ENCODE peak calls at places on chromosome 2, in eight cellular contexts. R is NCI-H1105; F is activated T-cell treated with anti-CD3 and anti-CD28 coated beads, Interleukin-2, amount 50 U/mL, for 72 hours; U is lower lobe of right lung; J is activated CD4-positive, alpha-beta T cell treated with anti-CD3 and anti-CD28 coated beads, Interleukin-2, amount 10 ng/mL, durations not matched to agents 24 days and 14 days; K is ovary; Z is A549; L is AG08395. E is an unnamed sample.
A peak's percentile ranks its signal among the peaks of the same experiment; 100 is the strongest.

GRCh38 chr2:126715111-126715510 is 59.2 kb downstream of the GYPC start:
- DNase-seq in R (no peak), F (no peak), U (no peak), J (no peak), K (no peak), Z (no peak), L (no peak), E (no peak)

GRCh38 chr2:165294912-165295311 is 55.7 kb downstream of the SCN2A start:
- DNase-seq in R (no peak), F (no peak), U (no peak), J (no peak), K (no peak), Z (no peak), L (no peak), E (no peak)

GRCh38 chr2:72144412-72144745 is 3.3 kb downstream of the CYP26B1 start:
- DNase-seq in R (no peak), F (no peak), U (no peak), J (no peak), K (no peak), Z (no peak), L (no peak), E (no peak)

GRCh38 chr2:7594211-7594610 is 677.0 kb downstream of the RNF144A start:
- DNase-seq in R (no peak), F (no peak), U (no peak), J (peak; percentile 57), K (no peak), Z (no peak), L (no peak), E (no peak)

GRCh38 chr2:36743954-36744353 is 47.4 kb downstream of the VIT start:
- DNase-seq in R (no peak), F (no peak), U (no peak), J (no peak), K (no peak), Z (no peak), L (no peak), E (no peak)

GRCh38 chr2:195848119-195848899 is 191.3 kb downstream of the SLC39A10 start:
- DNase-seq in R (no peak), F (peak; percentile 6), U (no peak), J (no peak), K (no peak), Z (peak; percentile 14), L (no peak), E (no peak)

GRCh38 chr2:169141713-169142352 is 72.5 kb downstream of the DHRS9 start:
- DNase-seq in R (peak; percentile 25), F (peak; percentile 67), U (no peak), J (peak; percentile 88), K (no peak), Z (peak; percentile 64), L (peak; percentile 60), E (peak; percentile 70)

GRCh38 chr2:28445448-28446258 is 50.2 kb upstream of the PLB1 start:
- DNase-seq in R (no peak), F (peak; percentile 77), U (no peak), J (no peak), K (no peak), Z (peak; percentile 87), L (peak; percentile 95), E (no peak)

GRCh38 chr2:135925571-135925970 is 49.3 kb upstream of the MCM6 start:
- DNase-seq in R (no peak), F (no peak), U (no peak), J (no peak), K (no peak), Z (no peak), L (peak; percentile 2), E (no peak)

GRCh38 chr2:25677877-25678276 is 4.5 kb upstream of the DTNB start:
- DNase-seq in R (no peak), F (no peak), U (no peak), J (no peak), K (no peak), Z (no peak), L (no peak), E (no peak)

GRCh38 chr2:141560723-141561122 is 570.1 kb downstream of the LRP1B start:
- DNase-seq in R (no peak), F (no peak), U (no peak), J (no peak), K (no peak), Z (no peak), L (no peak), E (no peak)

GRCh38 chr2:113234721-113235346 is 43.9 kb downstream of the PAX8 start:
- DNase-seq in R (no peak), F (no peak), U (no peak), J (no peak), K (no peak), Z (no peak), L (no peak), E (no peak)

GRCh38 chr2:27903649-27904544 is 13.4 kb downstream of the BABAM2 start:
- DNase-seq in R (no peak), F (peak; percentile 21), U (no peak), J (no peak), K (no peak), Z (peak; percentile 61), L (no peak), E (no peak)

GRCh38 chr2:119753041-119753929 is 6.4 kb upstream of the PTPN4 start:
- DNase-seq in R (no peak), F (peak; percentile 15), U (no peak), J (peak; percentile 81), K (no peak), Z (peak; percentile 64), L (peak; percentile 53), E (peak; percentile 43)

GRCh38 chr2:222756362-222756831 is 84.9 kb downstream of the MOGAT1 start:
- DNase-seq in R (no peak), F (no peak), U (no peak), J (no peak), K (no peak), Z (no peak), L (no peak), E (no peak)

GRCh38 chr2:151713291-151713903 is 20.9 kb downstream of the NEB start:
- DNase-seq in R (no peak), F (no peak), U (no peak), J (no peak), K (no peak), Z (no peak), L (no peak), E (no peak)

GRCh38 chr2:132037527-132038178 is 124.1 kb downstream of the ANKRD30BL start:
- DNase-seq in R (peak; percentile 26), F (no peak), U (peak; percentile 38), J (no peak), K (no peak), Z (no peak), L (peak; percentile 1), E (peak; percentile 49)

GRCh38 chr2:188245230-188245629 is 46.4 kb upstream of the GULP1 start:
- DNase-seq in R (no peak), F (no peak), U (no peak), J (no peak), K (no peak), Z (no peak), L (no peak), E (no peak)

GRCh38 chr2:240513544-240514287 is 44.1 kb downstream of the ANKMY1 start:
- DNase-seq in R (no peak), F (peak; percentile 89), U (peak; percentile 92), J (peak; percentile 94), K (peak; percentile 56), Z (peak; percentile 70), L (peak; percentile 93), E (peak; percentile 92)

GRCh38 chr2:218022131-218022850 is 19.5 kb upstream of the TNS1 start:
- DNase-seq in R (no peak), F (no peak), U (no peak), J (no peak), K (peak; percentile 11), Z (no peak), L (no peak), E (no peak)

GRCh38 chr2:129727286-129727685 is 252.2 kb upstream of the RAB6C start:
- DNase-seq in R (no peak), F (no peak), U (no peak), J (no peak), K (no peak), Z (no peak), L (no peak), E (no peak)

GRCh38 chr2:225431387-225431786 is 31.9 kb downstream of the NYAP2 start:
- DNase-seq in R (peak; percentile 5), F (no peak), U (no peak), J (no peak), K (no peak), Z (no peak), L (no peak), E (no peak)

GRCh38 chr2:31414601-31415241 is at the start of gene XDH:
- DNase-seq in R (no peak), F (no peak), U (no peak), J (no peak), K (no peak), Z (peak; percentile 49), L (no peak), E (no peak)

GRCh38 chr2:231212329-231212845 is 14.0 kb downstream of the ARMC9 start:
- DNase-seq in R (no peak), F (no peak), U (no peak), J (no peak), K (no peak), Z (no peak), L (no peak), E (no peak)

GRCh38 chr2:239308696-239309397 is 92.0 kb downstream of the HDAC4 start:
- DNase-seq in R (no peak), F (no peak), U (no peak), J (no peak), K (peak; percentile 60), Z (no peak), L (peak; percentile 85), E (no peak)

GRCh38 chr2:173657996-173658717 is 303.5 kb downstream of the CDCA7 start:
- DNase-seq in R (no peak), F (no peak), U (no peak), J (no peak), K (no peak), Z (peak; percentile 80), L (peak; percentile 95), E (no peak)

GRCh38 chr2:121248766-121249343 is 36.1 kb downstream of the TFCP2L1 start:
- DNase-seq in R (no peak), F (no peak), U (no peak), J (no peak), K (no peak), Z (no peak), L (no peak), E (peak; percentile 49)

GRCh38 chr2:119818792-119819191 is 59.1 kb downstream of the PTPN4 start:
- DNase-seq in R (no peak), F (no peak), U (no peak), J (no peak), K (no peak), Z (no peak), L (no peak), E (no peak)

GRCh38 chr2:25347205-25347815 is 5.6 kb upstream of the DNMT3A start:
- DNase-seq in R (no peak), F (peak; percentile 61), U (no peak), J (no peak), K (no peak), Z (no peak), L (no peak), E (no peak)

GRCh38 chr2:37764739-37765138 is 93.3 kb upstream of the CDC42EP3 start:
- DNase-seq in R (no peak), F (no peak), U (no peak), J (no peak), K (no peak), Z (no peak), L (no peak), E (no peak)